ENCODE peak calls at places on chromosomes 13 and 19, in eight cellular contexts. O is left ventricle myocardium inferior; J is pancreas; L is left lung; D is heart right ventricle; C is CD4-positive, alpha-beta T cell; K is brain microvascular endothelial cell; I is fibroblast of lung. Q is an unnamed sample.

GRCh38 chr19:55697069-55697440 is 22.0 kb downstream of the EPN1 start:
- DNase-seq in K (no peak), I (no peak), C (no peak), D (no peak), J (no peak), L (peak; percentile 34), O (no peak), Q (no peak)

GRCh38 chr13:99067160-99067985 is 89.5 kb upstream of the DOCK9 start:
- DNase-seq in C (no peak), L (no peak), I (peak; percentile 36), J (no peak), K (peak; percentile 28), D (no peak), O (no peak), Q (peak; percentile 96)

GRCh38 chr19:13302521-13303270 is 152.5 kb downstream of the IER2 start:
- DNase-seq in D (no peak), K (no peak), O (no peak), L (no peak), C (no peak), I (no peak), J (no peak), Q (no peak)

GRCh38 chr19:4609878-4610511 is 29.3 kb upstream of the TNFAIP8L1 start:
- DNase-seq in C (no peak), I (no peak), D (peak; percentile 74), J (no peak), L (peak; percentile 84), K (no peak), O (peak; percentile 46), Q (no peak)

GRCh38 chr13:60009300-60010248 is 154.2 kb downstream of the DIAPH3 start:
- DNase-seq in K (no peak), O (no peak), I (peak; percentile 17), L (no peak), C (no peak), D (peak; percentile 6), J (no peak), Q (no peak)

GRCh38 chr13:95023405-95023804 is 277.8 kb downstream of the ABCC4 start:
- DNase-seq in C (no peak), D (no peak), K (no peak), J (no peak), I (no peak), L (no peak), O (no peak), Q (peak; percentile 11)

GRCh38 chr13:76715621-76716020 is 170.6 kb downstream of the KCTD12 start:
- DNase-seq in C (no peak), L (no peak), D (no peak), J (no peak), O (no peak), K (no peak), I (no peak), Q (no peak)

GRCh38 chr19:2270572-2271515 is 11.1 kb downstream of the PEAK3 start:
- DNase-seq in C (peak; percentile 72), I (peak; percentile 89), J (peak; percentile 79), K (peak; percentile 69), L (peak; percentile 96), O (peak; percentile 90), D (peak; percentile 89), Q (no peak)

GRCh38 chr19:5587071-5587455 is 19.3 kb upstream of the TINCR start:
- DNase-seq in K (no peak), C (no peak), J (no peak), D (no peak), I (no peak), O (no peak), L (no peak), Q (no peak)

GRCh38 chr13:91369432-91369831 is 21.9 kb downstream of the MIR17HG start:
- DNase-seq in D (no peak), I (peak; percentile 46), C (no peak), J (no peak), L (no peak), K (peak; percentile 60), O (no peak), Q (no peak)

GRCh38 chr13:97460853-97461252 is 26.9 kb downstream of the RAP2A start:
- DNase-seq in C (no peak), L (no peak), D (no peak), K (no peak), I (no peak), O (no peak), J (no peak), Q (no peak)

GRCh38 chr13:51550151-51550550 is 34.1 kb upstream of the WDFY2 start:
- DNase-seq in I (no peak), D (no peak), C (no peak), K (no peak), L (no peak), J (no peak), O (no peak), Q (no peak)

GRCh38 chr13:109751477-109751876 is 34.9 kb downstream of the IRS2 start:
- DNase-seq in K (no peak), C (no peak), O (no peak), D (no peak), J (no peak), I (no peak), L (no peak), Q (no peak)

GRCh38 chr13:109749365-109749764 is 37.0 kb downstream of the IRS2 start:
- DNase-seq in O (no peak), J (no peak), C (no peak), I (no peak), L (no peak), K (no peak), D (no peak), Q (no peak)

GRCh38 chr13:109748677-109749076 is 37.7 kb downstream of the IRS2 start:
- DNase-seq in J (no peak), O (no peak), I (no peak), K (no peak), L (no peak), C (no peak), D (no peak), Q (no peak)

GRCh38 chr13:109747524-109747923 is 38.9 kb downstream of the IRS2 start:
- DNase-seq in L (no peak), C (no peak), O (no peak), D (no peak), J (no peak), I (peak; percentile 21), K (no peak), Q (no peak)

DNA sequence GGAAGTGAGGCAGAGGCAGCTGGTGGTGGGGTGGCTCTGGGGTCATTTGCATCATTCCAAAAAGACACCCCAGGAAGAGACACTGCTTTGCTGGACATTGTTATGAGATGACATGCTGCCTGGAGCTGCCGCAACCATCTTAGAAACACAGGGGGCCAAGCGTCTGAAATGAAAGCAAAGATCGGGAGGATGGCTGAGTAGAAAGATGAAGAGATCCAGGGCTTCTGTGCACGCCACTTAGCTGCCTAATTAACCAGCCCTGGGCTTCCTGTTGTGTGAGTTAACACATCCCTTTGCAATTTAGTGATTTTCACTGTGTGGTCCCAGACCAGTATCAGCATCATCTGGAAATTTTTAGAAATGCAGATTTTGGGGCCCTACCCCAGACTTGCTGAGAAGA is 36.0 kb downstream of the IRS2 start:
- DNase-seq in L (no peak), D (no peak), I (no peak), O (no peak), J (no peak), C (no peak), K (no peak), Q (no peak)
- H3K27ac ChIP-seq in L (no peak overlapping the region), D (no peak overlapping the region), I (no peak overlapping the region), O (no peak overlapping the region), J (no peak overlapping the region), C (no peak overlapping the region), K (no peak overlapping the region), Q (no peak overlapping the region)

DNA sequence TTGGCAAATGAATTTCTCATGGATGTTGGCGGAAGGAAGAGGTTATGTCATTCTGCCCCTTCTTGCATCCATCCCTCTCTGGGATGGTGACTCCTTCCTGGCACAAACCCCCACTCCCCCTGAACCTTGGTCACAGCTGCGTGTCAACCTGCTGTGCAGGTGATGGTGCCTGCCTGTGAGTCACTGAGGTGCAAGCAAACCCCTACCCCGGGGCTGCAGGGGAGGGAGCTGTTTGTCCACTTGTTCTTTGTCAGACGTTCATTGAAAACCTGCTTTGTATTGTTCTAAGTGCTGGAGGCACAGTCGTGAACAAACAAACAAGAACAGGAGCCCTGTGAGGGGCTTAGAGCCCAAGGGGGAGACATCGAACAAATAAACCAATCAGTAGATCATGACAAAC is 2.0 kb upstream of the GAPDHS start:
- DNase-seq in C (no peak), D (no peak), O (no peak), L (no peak), I (no peak), J (no peak), K (no peak), Q (no peak)
- H3K27me3 ChIP-seq in C (peaks cover 4% of the 10 kb centered on the region), D (peaks cover 60% of the 10 kb centered on the region), O (peaks cover 91% of the 10 kb centered on the region), L (no peaks in the 10 kb centered on the region), I (peaks cover 3% of the 10 kb centered on the region), J (no peaks in the 10 kb centered on the region), K (peaks cover 12% of the 10 kb centered on the region), Q (peaks cover 72% of the 10 kb centered on the region)

GRCh38 chr19:640606-641170 is 1.0 kb downstream of the FGF22 start:
- DNase-seq in I (no peak), J (no peak), L (no peak), K (no peak), C (no peak), D (no peak), O (no peak), Q (no peak)

GRCh38 chr19:640156-640548 is 473 bp downstream of the FGF22 start:
- DNase-seq in K (no peak), I (no peak), J (no peak), C (no peak), L (no peak), O (no peak), D (no peak), Q (no peak)

GRCh38 chr19:641702-642101 is 2.0 kb downstream of the FGF22 start:
- DNase-seq in O (no peak), J (no peak), K (no peak), C (no peak), I (no peak), D (no peak), L (no peak), Q (no peak)

GRCh38 chr19:639251-640155 is at the start of gene FGF22:
- DNase-seq in O (peak; percentile 95), I (peak; percentile 72), K (peak; percentile 80), C (peak; percentile 98), J (peak; percentile 89), L (peak; percentile 95), D (peak; percentile 96), Q (no peak)

DNA sequence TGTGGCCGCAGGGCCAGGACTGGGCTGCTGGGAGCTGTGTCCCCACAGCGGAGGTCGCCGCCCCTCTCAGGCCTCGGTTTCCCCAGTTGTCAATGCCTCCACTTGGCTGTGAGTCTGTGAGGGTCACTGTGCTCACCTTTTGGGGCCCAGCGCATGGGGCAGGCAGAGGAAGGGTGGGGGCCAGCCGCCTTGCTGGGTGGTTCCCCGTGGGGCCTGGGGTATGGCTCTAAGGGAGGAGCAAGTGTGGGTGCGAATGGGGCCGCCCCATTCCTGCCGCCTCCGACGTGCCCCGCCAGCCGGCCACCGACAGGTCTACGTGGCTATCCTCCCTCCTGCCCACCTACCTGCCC is 803 bp upstream of the FGF22 start:
- DNase-seq in K (no peak), J (no peak), L (no peak), I (no peak), D (no peak), C (no peak), O (no peak), Q (no peak)
- H3K27ac ChIP-seq in K (no peak overlapping the region), J (no peak overlapping the region), L (no peak overlapping the region), I (no peak overlapping the region), D (no peak overlapping the region), C (no peak overlapping the region), O (no peak overlapping the region), Q (no peak overlapping the region)

DNA sequence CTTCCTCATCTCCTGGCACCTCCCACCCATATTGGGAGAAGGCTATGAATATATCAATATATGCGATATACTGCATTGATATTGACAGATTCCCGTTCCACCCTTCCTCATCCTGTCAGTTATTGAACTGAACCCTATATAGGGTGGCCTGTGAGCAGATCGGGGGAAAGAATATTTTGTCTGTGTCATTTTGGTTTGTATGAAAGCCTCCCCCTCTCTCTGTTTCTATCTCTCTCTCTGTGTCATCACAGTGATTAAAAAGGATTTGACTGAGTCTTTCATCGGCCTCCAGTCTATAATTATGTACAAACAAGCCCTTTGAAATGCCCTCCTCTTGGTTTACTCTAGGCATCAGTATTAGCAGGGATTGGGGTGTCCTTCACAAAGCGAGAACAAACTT is 35.7 kb downstream of the RASL11A start:
- DNase-seq in I (no peak), K (no peak), J (no peak), O (no peak), L (no peak), C (no peak), D (no peak), Q (no peak)
- H3K27me3 ChIP-seq in I (no peaks in the 10 kb centered on the region), K (no peaks in the 10 kb centered on the region), J (no peaks in the 10 kb centered on the region), O (peaks cover 10% of the 10 kb centered on the region), L (no peaks in the 10 kb centered on the region), C (no peaks in the 10 kb centered on the region), D (no peaks in the 10 kb centered on the region), Q (no peaks in the 10 kb centered on the region)

Q was measured in foreskin keratinocyte.